ENCODE peak calls at places on chromosomes 16 and 17, in four cellular contexts. One of them, this sample, is unnamed.

GRCh38 chr17:42249681-42250446 is 26.3 kb downstream of the STAT5B start:
- DNase-seq in GM10248: peak; percentile 28
- DNase-seq in esophagus squamous epithelium: no peak
- DNase-seq in amygdala: no peak
- DNase-seq in this sample: no peak

GRCh38 chr17:49146620-49147306 is 14.2 kb downstream of the B4GALNT2 start:
- DNase-seq in GM10248: no peak
- DNase-seq in esophagus squamous epithelium: no peak
- DNase-seq in amygdala: no peak
- DNase-seq in this sample: no peak

GRCh38 chr17:36657763-36658490 is 56.5 kb downstream of the MRM1 start:
- DNase-seq in GM10248: peak; percentile 39
- DNase-seq in esophagus squamous epithelium: no peak
- DNase-seq in amygdala: no peak
- DNase-seq in this sample: no peak

GRCh38 chr17:77327181-77327565 is 186.4 kb downstream of the SEC14L1 start:
- DNase-seq in GM10248: no peak
- DNase-seq in esophagus squamous epithelium: no peak
- DNase-seq in amygdala: no peak
- DNase-seq in this sample: no peak

GRCh38 chr16:30761427-30761927 is 385 bp downstream of the CFAP119 start:
- DNase-seq in GM10248: peak; percentile 69
- DNase-seq in esophagus squamous epithelium: no peak
- DNase-seq in amygdala: no peak
- DNase-seq in this sample: no peak

GRCh38 chr17:57597531-57598453 is 147.3 kb downstream of the CCDC182 start:
- DNase-seq in GM10248: no peak
- DNase-seq in esophagus squamous epithelium: no peak
- DNase-seq in amygdala: peak; percentile 32
- DNase-seq in this sample: no peak

GRCh38 chr17:49090885-49091594 is 41.5 kb upstream of the B4GALNT2 start:
- DNase-seq in GM10248: no peak
- DNase-seq in esophagus squamous epithelium: no peak
- DNase-seq in amygdala: no peak
- DNase-seq in this sample: no peak

GRCh38 chr17:79779088-79779529 is 1.2 kb downstream of the CBX2 start:
- DNase-seq in GM10248: no peak
- DNase-seq in esophagus squamous epithelium: no peak
- DNase-seq in amygdala: no peak
- DNase-seq in this sample: no peak

GRCh38 chr17:72373910-72374741 is 253.3 kb downstream of the SOX9 start:
- DNase-seq in GM10248: no peak
- DNase-seq in esophagus squamous epithelium: no peak
- DNase-seq in amygdala: no peak
- DNase-seq in this sample: no peak

GRCh38 chr17:79931517-79932309 is 92.5 kb upstream of the CBX4 start:
- DNase-seq in GM10248: peak; percentile 45
- DNase-seq in esophagus squamous epithelium: no peak
- DNase-seq in amygdala: no peak
- DNase-seq in this sample: no peak

GRCh38 chr17:49739662-49740271 is 24.2 kb downstream of the FAM117A start:
- DNase-seq in GM10248: peak; percentile 63
- DNase-seq in esophagus squamous epithelium: peak; percentile 69
- DNase-seq in amygdala: no peak
- DNase-seq in this sample: peak; percentile 26

GRCh38 chr16:73122604-73123386 is 74.9 kb upstream of the ZFHX3 start:
- DNase-seq in GM10248: no peak
- DNase-seq in esophagus squamous epithelium: no peak
- DNase-seq in amygdala: peak; percentile 15
- DNase-seq in this sample: no peak

GRCh38 chr17:17069849-17070248 is 27.6 kb downstream of the MPRIP start:
- DNase-seq in GM10248: no peak
- DNase-seq in esophagus squamous epithelium: no peak
- DNase-seq in amygdala: no peak
- DNase-seq in this sample: no peak

GRCh38 chr17:79073706-79074088 is 927 bp upstream of the ENGASE start:
- DNase-seq in GM10248: no peak
- DNase-seq in esophagus squamous epithelium: no peak
- DNase-seq in amygdala: no peak
- DNase-seq in this sample: no peak

GRCh38 chr16:9092963-9093477 is 1.6 kb downstream of the HAPSTR1 start:
- DNase-seq in GM10248: no peak
- DNase-seq in esophagus squamous epithelium: no peak
- DNase-seq in amygdala: no peak
- DNase-seq in this sample: no peak

This sample was measured in thoracic aorta.